ENCODE peak calls at places on chromosomes 12 and 14, in eight cellular contexts. M is Peyer's patch; W is NT2/D1; P is effector memory CD4-positive, alpha-beta T cell; X is ovary; Z is tibial artery; Y is CD8-positive, alpha-beta T cell; G is suprapubic skin. Q is an unnamed sample.
A peak's percentile ranks its signal among the peaks of the same experiment; 100 is the strongest.

GRCh38 chr12:48007206-48007605 is 2.9 kb upstream of the COL2A1 start:
- DNase-seq in M (no peak), W (no peak), P (no peak), X (no peak), Z (no peak), Y (no peak), G (no peak), Q (no peak)

GRCh38 chr14:90273532-90273931 is 17.2 kb downstream of the PSMC1 start:
- DNase-seq in M (no peak), W (no peak), P (no peak), X (no peak), Z (peak; percentile 85), Y (no peak), G (no peak), Q (no peak)

GRCh38 chr14:99326041-99326710 is 54.2 kb upstream of the BCL11B start:
- DNase-seq in M (no peak), W (no peak), P (no peak), X (no peak), Z (no peak), Y (no peak), G (peak; percentile 36), Q (no peak)

GRCh38 chr12:6476496-6476895 is 6.0 kb upstream of the VAMP1 start:
- DNase-seq in M (no peak), W (no peak), P (no peak), X (no peak), Z (no peak), Y (no peak), G (no peak), Q (no peak)

GRCh38 chr12:41943671-41944070 is 201.0 kb downstream of the GXYLT1 start:
- DNase-seq in M (no peak), W (no peak), P (no peak), X (no peak), Z (no peak), Y (no peak), G (no peak), Q (no peak)

GRCh38 chr14:99793213-99794155 is at the start of gene EML1:
- DNase-seq in M (peak; percentile 79), W (peak; percentile 51), P (peak; percentile 63), X (peak; percentile 84), Z (peak; percentile 91), Y (peak; percentile 44), G (peak; percentile 84), Q (peak; percentile 90)

GRCh38 chr14:27372771-27373170 is 774.9 kb upstream of the NOVA1 start:
- DNase-seq in M (no peak), W (no peak), P (no peak), X (no peak), Z (no peak), Y (no peak), G (no peak), Q (no peak)

GRCh38 chr14:76768201-76768656 is 7.0 kb downstream of the VASH1 start:
- DNase-seq in M (no peak), W (no peak), P (peak; percentile 82), X (peak; percentile 11), Z (peak; percentile 85), Y (peak; percentile 56), G (no peak), Q (no peak)

GRCh38 chr12:104596876-104597833 is 140.4 kb downstream of the CHST11 start:
- DNase-seq in M (no peak), W (no peak), P (no peak), X (no peak), Z (no peak), Y (no peak), G (no peak), Q (no peak)

GRCh38 chr12:120134307-120134980 is 17.9 kb upstream of the RAB35 start:
- DNase-seq in M (peak; percentile 39), W (no peak), P (no peak), X (no peak), Z (no peak), Y (no peak), G (no peak), Q (no peak)

GRCh38 chr12:121787063-121787774 is 6.3 kb downstream of the RHOF start:
- DNase-seq in M (no peak), W (no peak), P (peak; percentile 56), X (no peak), Z (no peak), Y (no peak), G (no peak), Q (no peak)

GRCh38 chr12:45660330-45660729 is 69.2 kb upstream of the ARID2 start:
- DNase-seq in M (no peak), W (no peak), P (no peak), X (no peak), Z (no peak), Y (no peak), G (no peak), Q (no peak)

GRCh38 chr12:122646568-122647220 is 56.5 kb downstream of the HCAR2 start:
- DNase-seq in M (no peak), W (no peak), P (no peak), X (no peak), Z (no peak), Y (no peak), G (no peak), Q (no peak)

GRCh38 chr14:65469903-65470302 is 57.4 kb downstream of the FUT8 start:
- DNase-seq in M (no peak), W (no peak), P (no peak), X (no peak), Z (no peak), Y (no peak), G (no peak), Q (no peak)

GRCh38 chr14:65472189-65472588 is 59.7 kb downstream of the FUT8 start:
- DNase-seq in M (no peak), W (no peak), P (no peak), X (no peak), Z (no peak), Y (no peak), G (no peak), Q (no peak)

GRCh38 chr14:65476290-65476941 is 63.9 kb downstream of the FUT8 start:
- DNase-seq in M (no peak), W (no peak), P (no peak), X (no peak), Z (no peak), Y (no peak), G (no peak), Q (no peak)

GRCh38 chr14:65470404-65470880 is 57.9 kb downstream of the FUT8 start:
- DNase-seq in M (peak; percentile 48), W (no peak), P (no peak), X (no peak), Z (no peak), Y (no peak), G (no peak), Q (no peak)

GRCh38 chr14:65471038-65471878 is 58.7 kb downstream of the FUT8 start:
- DNase-seq in M (no peak), W (no peak), P (no peak), X (no peak), Z (no peak), Y (no peak), G (no peak), Q (no peak)
- H3K4me3 ChIP-seq in M (no peak overlapping the region), W (no peak overlapping the region), P (no peak overlapping the region), X (no peak overlapping the region), Z (no peak overlapping the region), Y (no peak overlapping the region), G (no peak overlapping the region), Q (no peak overlapping the region)

GRCh38 chr12:693937-694533 is 30.8 kb upstream of the NINJ2 start:
- DNase-seq in M (no peak), W (no peak), P (no peak), X (no peak), Z (no peak), Y (no peak), G (no peak), Q (no peak)

GRCh38 chr12:692274-692673 is 29.0 kb upstream of the NINJ2 start:
- DNase-seq in M (no peak), W (no peak), P (no peak), X (no peak), Z (no peak), Y (no peak), G (no peak), Q (no peak)

GRCh38 chr12:690466-690865 is 27.2 kb upstream of the NINJ2 start:
- DNase-seq in M (no peak), W (no peak), P (no peak), X (no peak), Z (no peak), Y (no peak), G (no peak), Q (peak; percentile 85)

GRCh38 chr12:697426-697825 is 34.2 kb upstream of the NINJ2 start:
- DNase-seq in M (no peak), W (no peak), P (no peak), X (no peak), Z (no peak), Y (no peak), G (no peak), Q (no peak)

GRCh38 chr12:694734-695503 is 31.7 kb upstream of the NINJ2 start:
- DNase-seq in M (no peak), W (no peak), P (no peak), X (no peak), Z (no peak), Y (no peak), G (no peak), Q (no peak)
- H3K9me3 ChIP-seq in M (peaks cover 12% of the 10 kb centered on the region), W (peaks cover 68% of the 10 kb centered on the region), P (no peaks in the 10 kb centered on the region), X (no peaks in the 10 kb centered on the region), Z (peaks cover 4% of the 10 kb centered on the region), Y (no peaks in the 10 kb centered on the region), G (peaks cover 9% of the 10 kb centered on the region), Q (peaks cover 9% of the 10 kb centered on the region)

DNA sequence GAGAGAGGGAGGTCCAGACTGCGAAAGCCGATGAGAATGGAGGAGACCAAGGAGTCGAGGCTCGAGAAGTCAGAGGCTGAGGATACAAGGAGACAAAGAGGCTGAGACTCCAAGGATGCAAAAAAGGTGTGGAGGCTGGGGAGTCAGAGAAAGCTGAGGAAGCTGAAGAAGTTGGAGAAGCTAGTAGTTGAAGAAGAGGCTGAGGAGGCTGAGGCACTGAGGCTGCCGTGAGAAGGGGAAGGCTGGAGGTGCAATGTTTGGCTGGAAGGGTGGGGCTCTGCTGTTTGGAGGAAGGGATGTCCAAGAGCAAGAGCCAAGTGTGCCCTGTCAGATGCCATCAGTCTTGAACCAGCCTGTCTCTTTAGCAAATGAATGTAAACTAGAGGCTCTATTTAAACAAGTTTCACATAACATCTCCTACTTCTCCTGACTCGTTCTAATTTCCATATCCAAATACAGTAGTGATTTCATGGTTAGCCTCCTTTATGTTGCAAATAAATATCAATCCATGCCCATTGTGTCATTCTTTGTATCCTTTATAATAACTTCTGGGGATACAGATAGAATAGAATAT is 10.8 kb upstream of the SPTSSA start:
- DNase-seq in M (no peak), W (no peak), P (no peak), X (no peak), Z (no peak), Y (no peak), G (no peak), Q (peak; percentile 72)
- H3K4me1 ChIP-seq in M (no peaks in the 10 kb centered on the region), W (no peaks in the 10 kb centered on the region), P (no peaks in the 10 kb centered on the region), X (no peaks in the 10 kb centered on the region), Z (no peaks in the 10 kb centered on the region), Y (no peaks in the 10 kb centered on the region), G (no peaks in the 10 kb centered on the region), Q (peaks cover 11% of the 10 kb centered on the region)

DNA sequence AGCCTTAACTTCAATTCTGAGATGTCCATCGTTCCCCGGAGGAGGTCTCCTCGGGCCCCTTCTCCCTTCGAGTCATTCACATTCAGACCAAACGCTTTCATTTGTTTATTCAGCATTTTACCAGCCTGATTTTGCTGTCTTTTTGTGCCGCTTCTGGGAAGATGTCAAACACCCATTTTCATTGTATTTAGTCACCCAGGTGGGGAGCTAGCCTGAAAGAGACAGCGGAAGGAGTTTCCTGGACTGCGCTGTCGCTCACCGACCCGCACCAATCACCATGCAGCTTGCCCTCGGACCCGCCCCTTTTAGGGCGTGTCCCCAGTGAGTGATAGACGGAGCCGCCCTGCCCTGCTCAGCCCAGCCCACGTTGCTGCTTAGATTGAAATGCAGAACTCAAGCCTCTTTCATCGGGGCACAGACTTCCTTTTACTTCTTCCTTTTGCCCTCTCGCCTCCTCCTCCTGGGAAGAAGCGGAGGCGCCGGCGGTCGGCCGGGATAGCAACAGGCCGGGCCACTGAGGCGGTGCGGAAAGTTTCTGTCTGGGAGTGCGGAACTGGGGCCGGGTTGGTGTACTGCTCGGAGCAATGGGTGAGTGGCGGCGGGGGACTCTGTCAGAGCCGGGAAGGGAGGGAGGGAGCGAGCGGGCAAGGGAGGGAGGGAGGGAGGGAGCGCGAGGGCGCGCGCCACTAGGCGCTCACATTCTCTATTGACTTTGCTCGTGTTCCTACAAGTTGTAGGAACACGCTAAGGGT is at the start of gene PAX9:
- DNase-seq in M (peak; percentile 86), W (peak; percentile 85), P (no peak), X (no peak), Z (peak; percentile 84), Y (no peak), G (peak; percentile 87), Q (peak; percentile 86)
- H3K4me3 ChIP-seq in M (peak within 1 kb of the TSS; percentile 43), W (peak within 1 kb of the TSS; percentile 54), P (no peak within 1 kb of the TSS), X (peak within 1 kb of the TSS; percentile 22), Z (peak within 1 kb of the TSS; percentile 57), Y (peak within 1 kb of the TSS; percentile 11), G (peak within 1 kb of the TSS; percentile 52), Q (peak within 1 kb of the TSS; percentile 68)